ENCODE peak calls at places on chromosomes 13 and 19, in six cellular contexts. M is stomach, Z is heart right ventricle, C is mammary epithelial cell, U is BE2C, Q is tibial artery. Y is an unnamed sample.

GRCh38 chr19:56720281-56720680 is 48.7 kb upstream of the ZNF835 start:
- DNase-seq in Q (no peak), U (no peak), C (no peak), M (no peak), Z (peak; percentile 13), Y (no peak)

GRCh38 chr19:32442650-32443049 is 37.1 kb downstream of the DPY19L3 start:
- DNase-seq in M (no peak), Q (no peak), U (no peak), C (no peak), Z (no peak), Y (no peak)

GRCh38 chr19:53132231-53132991 is at the start of gene ZNF415:
- DNase-seq in C (peak; percentile 64), Q (peak; percentile 89), U (peak; percentile 58), Z (peak; percentile 87), M (peak; percentile 81), Y (peak; percentile 85)

GRCh38 chr13:43573787-43574562 is 212.8 kb downstream of the ENOX1 start:
- DNase-seq in Z (no peak), C (no peak), M (no peak), U (no peak), Q (no peak), Y (no peak)

GRCh38 chr19:16516381-16516780 is 20.2 kb downstream of the C19orf44 start:
- DNase-seq in C (no peak), U (no peak), M (no peak), Z (no peak), Q (no peak), Y (no peak)

GRCh38 chr13:105798541-105798940 is 736.9 kb downstream of the EFNB2 start:
- DNase-seq in Z (no peak), C (no peak), Q (no peak), M (no peak), U (no peak), Y (no peak)

GRCh38 chr19:57239982-57240310 is 486 bp upstream of the ZNF805 start:
- DNase-seq in C (no peak), M (no peak), Z (no peak), U (no peak), Q (no peak), Y (no peak)

GRCh38 chr13:106633321-106633720 is 65.4 kb upstream of the ARGLU1 start:
- DNase-seq in C (no peak), M (no peak), Z (no peak), Q (no peak), U (no peak), Y (no peak)

GRCh38 chr19:58479736-58480480 is 3.8 kb downstream of the ZNF446 start:
- DNase-seq in C (no peak), Q (no peak), U (no peak), Z (no peak), M (no peak), Y (no peak)

GRCh38 chr19:45798995-45799517 is 6.4 kb upstream of the DMWD start:
- DNase-seq in C (peak; percentile 41), M (peak; percentile 63), Q (no peak), U (peak; percentile 70), Z (peak; percentile 64), Y (no peak)

GRCh38 chr19:32373614-32374295 is 28.3 kb downstream of the ZNF507 start:
- DNase-seq in C (peak; percentile 96), Z (no peak), M (peak; percentile 27), Q (no peak), U (no peak), Y (no peak)

GRCh38 chr13:89688908-89689307 is 1658.6 kb upstream of the MIR17HG start:
- DNase-seq in Z (peak; percentile 12), U (no peak), C (no peak), M (no peak), Q (no peak), Y (no peak)

DNA sequence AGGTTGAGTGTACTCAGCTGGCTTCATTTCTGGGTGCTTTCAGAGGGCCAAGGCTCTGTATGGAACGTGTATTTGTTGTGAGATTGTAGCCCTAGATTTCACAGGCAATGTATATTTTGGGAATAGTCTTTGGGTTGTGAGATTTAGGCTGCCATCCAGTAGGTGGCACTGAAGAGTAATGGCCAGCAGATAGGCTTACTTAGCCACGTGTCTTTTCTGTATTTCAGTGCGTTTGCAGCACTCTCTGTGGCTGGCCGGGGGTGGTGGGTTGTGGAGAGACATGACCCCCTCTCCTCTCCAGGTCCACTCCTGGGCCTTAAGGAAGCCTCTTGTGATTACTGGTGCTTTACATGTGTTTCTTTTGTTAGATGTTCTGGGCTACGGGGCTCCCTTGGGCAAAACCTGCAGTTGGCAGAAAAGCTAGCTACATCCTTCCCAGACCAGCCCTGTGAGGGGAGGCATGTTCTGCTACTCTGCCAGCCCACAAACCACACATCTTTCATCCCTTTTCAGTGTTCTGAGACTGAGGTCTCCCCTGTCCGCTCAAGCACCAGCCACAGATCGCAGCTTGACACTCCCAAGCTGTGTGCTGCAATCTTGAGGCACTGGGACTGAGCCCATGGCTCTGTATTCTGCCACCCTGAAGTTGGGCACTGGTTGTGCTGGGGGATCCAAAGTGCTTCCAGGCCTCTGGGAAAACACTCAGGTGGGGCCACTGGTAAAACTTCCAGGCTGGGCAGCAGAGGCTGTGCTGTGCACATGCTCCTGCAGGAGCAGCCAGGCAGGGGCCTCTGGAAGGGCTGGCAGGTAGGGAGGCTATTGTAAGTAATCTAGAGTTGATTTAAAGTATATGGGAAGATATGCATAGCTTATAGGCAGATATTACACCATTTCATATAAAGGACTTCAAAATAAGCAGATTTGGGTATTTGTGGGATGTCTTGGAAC is 1096.8 kb upstream of the PCDH20 start:
- DNase-seq in U (peak; percentile 67), Z (no peak), C (no peak), Q (no peak), M (peak; percentile 42), Y (no peak)
- TF ChIP-seq CTCF in U (peak; percentile 95), Z (peak; percentile 20), C (peak; percentile 61), Q (no peak), M (peak; percentile 64), Y (no peak)

DNA sequence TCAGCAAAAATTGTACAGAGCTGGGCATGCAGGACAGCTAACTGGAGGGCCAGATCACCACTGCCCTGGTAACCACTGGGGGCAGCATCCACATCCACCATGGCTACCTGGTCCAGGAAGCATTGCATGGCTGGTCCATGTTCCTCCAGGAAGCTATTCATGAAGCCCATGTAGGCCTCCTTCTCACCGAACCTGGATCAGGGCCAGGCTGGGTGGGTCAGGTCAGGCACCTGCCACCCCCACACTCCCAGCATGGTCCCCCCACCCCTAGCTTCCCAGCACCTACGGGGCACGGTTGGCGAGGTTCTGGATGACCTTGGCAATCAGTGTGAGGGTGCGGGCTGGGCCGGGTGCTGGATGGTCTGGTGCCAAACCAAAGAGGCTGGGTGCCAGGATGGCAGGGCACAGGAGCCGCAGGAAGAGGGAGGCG is 4.6 kb upstream of the WIZ start:
- DNase-seq in C (no peak), M (peak; percentile 51), U (no peak), Q (no peak), Z (no peak), Y (no peak)
- H3K36me3 ChIP-seq in C (no peaks in the 10 kb centered on the region), M (no peaks in the 10 kb centered on the region), U (no peaks in the 10 kb centered on the region), Q (no peaks in the 10 kb centered on the region), Z (no peaks in the 10 kb centered on the region), Y (no peaks in the 10 kb centered on the region)

DNA sequence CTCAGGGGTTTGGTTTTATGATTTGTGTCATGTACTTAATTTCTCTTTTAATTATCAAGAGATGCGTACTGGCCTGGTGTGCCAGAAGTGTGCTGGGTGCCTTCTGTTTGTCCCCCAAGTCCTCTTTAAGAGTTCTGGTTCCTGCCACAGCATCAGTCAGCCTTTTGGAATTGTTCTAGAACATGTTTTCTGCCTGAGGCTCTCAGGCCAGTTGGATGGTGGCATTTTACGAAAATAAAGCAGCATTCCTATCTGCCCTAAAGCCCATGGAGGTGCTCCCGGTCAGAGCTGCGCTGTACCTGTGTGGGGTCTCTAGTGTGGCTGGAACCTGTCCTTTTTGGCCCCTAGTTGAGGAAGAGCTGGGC is 54.1 kb downstream of the TSSK6 start:
- DNase-seq in M (no peak), U (no peak), Z (no peak), Q (no peak), C (no peak), Y (no peak)
- H3K4me1 ChIP-seq in M (peaks cover 70% of the 10 kb centered on the region), U (peaks cover 42% of the 10 kb centered on the region), Z (peaks cover 69% of the 10 kb centered on the region), Q (peaks cover 56% of the 10 kb centered on the region), C (peaks cover 54% of the 10 kb centered on the region), Y (peaks cover 65% of the 10 kb centered on the region)

GRCh38 chr13:104315606-104316005 is 1249.4 kb upstream of the SLC10A2 start:
- DNase-seq in Q (no peak), U (no peak), M (no peak), Z (no peak), C (peak; percentile 84), Y (no peak)

GRCh38 chr13:104314926-104315535 is 1248.8 kb upstream of the SLC10A2 start:
- DNase-seq in M (no peak), Z (no peak), Q (no peak), U (no peak), C (peak; percentile 28), Y (no peak)

GRCh38 chr13:104321756-104322155 is 1255.5 kb upstream of the SLC10A2 start:
- DNase-seq in C (no peak), Z (no peak), Q (no peak), M (no peak), U (no peak), Y (no peak)

GRCh38 chr13:104320446-104320845 is 1254.2 kb upstream of the SLC10A2 start:
- DNase-seq in Z (no peak), C (no peak), Q (no peak), M (no peak), U (no peak), Y (no peak)

GRCh38 chr13:104318121-104318520 is 1251.9 kb upstream of the SLC10A2 start:
- DNase-seq in Q (no peak), U (peak; percentile 25), M (no peak), C (peak; percentile 34), Z (no peak), Y (no peak)
- TF ChIP-seq CTCF in Q (no peak), U (peak; percentile 80), M (no peak), C (peak; percentile 30), Z (peak; percentile 48), Y (no peak)